ENCODE peak calls at places on chromosomes 5 and 9, in four cellular contexts. I, M, B and V are unnamed samples.

GRCh38 chr9:26856413-26857032 is 36.1 kb downstream of the CAAP1 start:
- DNase-seq in I (peak), M (peak), B (peak), V (peak)

GRCh38 chr9:113375057-113376023 is 1.4 kb downstream of the HDHD3 start:
- DNase-seq in I (peak), M (no peak), B (no peak), V (no peak)

GRCh38 chr9:136670571-136671253 is 8.0 kb downstream of the EGFL7 start:
- DNase-seq in I (no peak), M (no peak), B (no peak), V (no peak)

GRCh38 chr5:31559942-31560341 is 27.8 kb downstream of the C5orf22 start:
- DNase-seq in I (no peak), M (no peak), B (no peak), V (no peak)

GRCh38 chr9:131206495-131206894 is 69.8 kb downstream of the FAM78A start:
- DNase-seq in I (no peak), M (no peak), B (no peak), V (no peak)

GRCh38 chr5:175920506-175920865 is 47.6 kb downstream of the THOC3 start:
- DNase-seq in I (no peak), M (no peak), B (no peak), V (no peak)

GRCh38 chr9:8821910-8822666 is 1022.5 kb upstream of the DMAC1 start:
- DNase-seq in I (no peak), M (peak), B (no peak), V (no peak)

GRCh38 chr5:32776203-32776602 is 65.1 kb downstream of the NPR3 start:
- DNase-seq in I (no peak), M (no peak), B (no peak), V (no peak)

GRCh38 chr9:70861376-70861775 is 260.0 kb downstream of the TRPM3 start:
- DNase-seq in I (no peak), M (no peak), B (no peak), V (no peak)

GRCh38 chr5:147417133-147417813 is 92.6 kb downstream of the DPYSL3 start:
- DNase-seq in I (peak), M (no peak), B (no peak), V (peak)

GRCh38 chr9:113536483-113537226 is 73.1 kb downstream of the RGS3 start:
- DNase-seq in I (no peak), M (no peak), B (no peak), V (no peak)

GRCh38 chr9:107755267-107755666 is 265.7 kb upstream of the KLF4 start:
- DNase-seq in I (peak), M (no peak), B (no peak), V (no peak)

GRCh38 chr5:54959673-54960418 is 25.5 kb downstream of the ESM1 start:
- DNase-seq in I (peak), M (peak), B (no peak), V (no peak)

GRCh38 chr9:68685770-68686169 is 19.3 kb upstream of the PIP5K1B start:
- DNase-seq in I (peak), M (peak), B (no peak), V (no peak)

GRCh38 chr5:100647461-100648230 is 112.5 kb downstream of the FAM174A start:
- DNase-seq in I (peak), M (peak), B (no peak), V (peak)

GRCh38 chr9:91991621-91992435 is 41.8 kb upstream of the ROR2 start:
- DNase-seq in I (peak), M (no peak), B (no peak), V (no peak)

GRCh38 chr9:38066907-38067610 is 2.0 kb downstream of the SHB start:
- DNase-seq in I (peak), M (peak), B (no peak), V (peak)

GRCh38 chr5:148014276-148014675 is 49.5 kb upstream of the SPINK5 start:
- DNase-seq in I (no peak), M (no peak), B (no peak), V (no peak)